ENCODE peak calls at places on chromosome 13, in seven cellular contexts. L, D, T, I, V, H and B are unnamed samples. For H3K9me3 and H3K4me1, the result is how much of the 10 kb centered on the place peaks cover.

GRCh38 chr13:106710267-106710666 is 142.3 kb upstream of the ARGLU1 start:
- DNase-seq in L (no peak), D (no peak), T (no peak), I (no peak), V (no peak), H (no peak), B (no peak)

GRCh38 chr13:20969182-20969581 is 66.6 kb upstream of the XPO4 start:
- DNase-seq in L (no peak), D (no peak), T (no peak), I (no peak), V (peak), H (peak), B (no peak)

GRCh38 chr13:25874064-25874737 is 177.6 kb downstream of the SHISA2 start:
- DNase-seq in L (no peak), D (no peak), T (no peak), I (no peak), V (no peak), H (no peak), B (no peak)

GRCh38 chr13:53150568-53150967 is 122.0 kb downstream of the OLFM4 start:
- DNase-seq in L (no peak), D (no peak), T (no peak), I (no peak), V (no peak), H (no peak), B (no peak)

GRCh38 chr13:35926859-35927530 is 204.2 kb downstream of the DCLK1 start:
- DNase-seq in L (no peak), D (no peak), T (no peak), I (no peak), V (no peak), H (no peak), B (no peak)

GRCh38 chr13:100977841-100978240 is 303.2 kb upstream of the TMTC4 start:
- DNase-seq in L (no peak), D (no peak), T (no peak), I (no peak), V (no peak), H (no peak), B (no peak)

GRCh38 chr13:24247016-24247415 is 62.4 kb upstream of the C1QTNF9 start:
- DNase-seq in L (no peak), D (no peak), T (no peak), I (no peak), V (no peak), H (no peak), B (no peak)

GRCh38 chr13:34467450-34468083 is 474.5 kb upstream of the NBEA start:
- DNase-seq in L (no peak), D (no peak), T (no peak), I (no peak), V (no peak), H (no peak), B (no peak)

GRCh38 chr13:95050800-95051620 is 250.2 kb downstream of the ABCC4 start:
- DNase-seq in L (no peak), D (no peak), T (no peak), I (no peak), V (no peak), H (no peak), B (no peak)

GRCh38 chr13:36904219-36904618 is 15.8 kb downstream of the SMAD9 start:
- DNase-seq in L (no peak), D (no peak), T (no peak), I (no peak), V (no peak), H (no peak), B (no peak)

GRCh38 chr13:47287291-47287751 is 390.5 kb upstream of the HTR2A start:
- DNase-seq in L (no peak), D (no peak), T (no peak), I (no peak), V (no peak), H (no peak), B (no peak)

GRCh38 chr13:37602743-37603381 is 4.3 kb upstream of the POSTN start:
- DNase-seq in L (no peak), D (no peak), T (peak), I (peak), V (no peak), H (no peak), B (no peak)

GRCh38 chr13:95438297-95438696 is 114.2 kb upstream of the CLDN10 start:
- DNase-seq in L (peak), D (no peak), T (no peak), I (peak), V (no peak), H (no peak), B (no peak)

GRCh38 chr13:50485979-50486935 is 357.2 kb downstream of the DLEU7 start:
- DNase-seq in L (no peak), D (no peak), T (no peak), I (peak), V (no peak), H (no peak), B (no peak)

GRCh38 chr13:99312493-99312883 is 5.3 kb upstream of the GPR183 start:
- DNase-seq in L (no peak), D (no peak), T (no peak), I (peak), V (no peak), H (no peak), B (no peak)
- TF ChIP-seq YY1 in L (no peak), D (no peak), T (no peak), I (no peak), V (no peak), H (no peak), B (no peak)

GRCh38 chr13:29081036-29081435 is 260.9 kb downstream of the MTUS2 start:
- DNase-seq in L (no peak), D (no peak), T (no peak), I (no peak), V (no peak), H (peak), B (no peak)
- H3K9me3 ChIP-seq in L (under half), D (under half), T (half or more), I (under half), V (under half), H (under half), B (under half)

GRCh38 chr13:75407998-75408397 is 74.0 kb downstream of the TBC1D4 start:
- DNase-seq in L (no peak), D (no peak), T (no peak), I (no peak), V (no peak), H (no peak), B (no peak)
- H3K4me1 ChIP-seq in L (under half), D (under half), T (half or more), I (under half), V (under half), H (under half), B (under half)

DNA sequence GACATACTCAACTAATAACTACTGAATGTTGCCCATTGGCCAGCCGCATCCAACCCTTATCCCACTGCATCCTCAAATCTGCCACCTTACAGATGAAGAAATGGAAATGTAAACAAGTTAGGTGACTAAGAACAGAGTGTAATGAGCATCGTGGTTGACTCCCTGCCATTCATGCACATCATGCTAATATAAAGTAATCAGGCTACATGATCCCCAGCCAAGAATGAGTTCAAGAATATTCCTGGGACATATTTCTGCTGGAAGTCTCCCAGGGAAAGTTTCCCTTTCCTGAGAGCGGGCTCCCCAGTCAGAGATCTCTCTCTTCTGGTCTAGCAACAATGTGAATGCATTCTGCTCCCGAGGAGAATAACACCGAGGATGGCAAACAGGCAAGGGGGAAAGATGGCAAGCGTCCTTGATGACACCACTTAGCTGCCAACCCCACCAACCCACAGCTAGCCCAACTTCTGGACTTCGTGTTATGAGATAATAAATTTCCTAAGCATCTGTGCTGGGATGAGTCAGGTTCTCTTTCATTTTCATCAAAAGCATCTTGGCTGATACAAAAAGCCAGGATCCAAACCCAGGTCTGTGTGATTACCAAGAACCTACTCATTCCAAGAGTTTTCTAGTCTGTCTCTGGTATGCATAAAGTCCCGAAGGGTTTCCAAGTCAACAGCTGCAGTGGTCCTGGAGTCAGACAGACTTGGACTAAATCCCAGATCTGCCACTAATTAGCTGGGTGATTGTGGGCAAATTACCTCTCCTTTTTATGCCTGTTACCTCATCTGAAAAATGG is 55.7 kb upstream of the SERP2 start:
- DNase-seq in L (no peak), D (no peak), T (no peak), I (no peak), V (no peak), H (no peak), B (no peak)
- TF ChIP-seq YY1 in L (no peak), D (no peak), T (no peak), I (no peak), V (no peak), H (no peak), B (no peak)

DNA sequence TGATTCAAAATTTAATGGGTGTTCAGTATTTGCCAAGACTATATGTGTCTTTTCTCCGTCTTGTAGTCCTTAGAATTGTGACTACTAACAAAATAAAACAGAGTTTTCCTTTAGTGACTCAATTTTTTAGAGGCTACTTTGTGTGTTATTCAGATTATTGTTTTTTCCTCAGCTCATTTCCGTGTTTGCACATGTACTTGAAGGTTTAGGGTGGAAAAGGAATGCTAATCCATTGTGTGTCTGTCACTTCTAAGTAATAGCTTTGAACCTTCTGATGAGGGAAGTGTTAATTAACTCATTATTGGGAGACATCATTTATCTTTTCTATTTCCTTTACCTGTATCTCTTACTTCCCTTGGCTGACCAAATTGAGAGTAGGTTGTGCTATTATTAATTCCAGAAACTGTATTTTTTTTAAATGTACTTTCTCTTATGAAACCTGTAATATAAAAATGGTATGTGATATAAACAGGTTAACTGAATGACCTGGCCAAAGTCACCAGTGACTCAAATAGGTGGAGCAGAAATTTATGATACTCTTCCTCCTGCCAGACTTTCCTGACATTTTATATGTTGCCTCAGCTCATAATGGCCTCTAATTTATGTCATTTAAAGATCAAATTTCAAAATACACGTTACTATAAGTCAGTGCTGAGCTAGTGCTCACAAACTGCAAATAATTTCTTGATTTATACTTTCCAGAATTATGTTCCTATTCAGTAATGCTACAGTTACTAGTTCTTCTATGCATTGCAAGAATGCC is 88.8 kb downstream of the LMO7 start:
- DNase-seq in L (no peak), D (no peak), T (no peak), I (no peak), V (no peak), H (no peak), B (no peak)
- H3K9me3 ChIP-seq in L (under half), D (under half), T (under half), I (under half), V (under half), H (under half), B (under half)

GRCh38 chr13:40971321-40971720 is 47.8 kb downstream of the ELF1 start:
- DNase-seq in L (no peak), D (no peak), T (no peak), I (no peak), V (no peak), H (no peak), B (no peak)
- H3K4me1 ChIP-seq in L (under half), D (under half), T (half or more), I (under half), V (under half), H (half or more), B (under half)

DNA sequence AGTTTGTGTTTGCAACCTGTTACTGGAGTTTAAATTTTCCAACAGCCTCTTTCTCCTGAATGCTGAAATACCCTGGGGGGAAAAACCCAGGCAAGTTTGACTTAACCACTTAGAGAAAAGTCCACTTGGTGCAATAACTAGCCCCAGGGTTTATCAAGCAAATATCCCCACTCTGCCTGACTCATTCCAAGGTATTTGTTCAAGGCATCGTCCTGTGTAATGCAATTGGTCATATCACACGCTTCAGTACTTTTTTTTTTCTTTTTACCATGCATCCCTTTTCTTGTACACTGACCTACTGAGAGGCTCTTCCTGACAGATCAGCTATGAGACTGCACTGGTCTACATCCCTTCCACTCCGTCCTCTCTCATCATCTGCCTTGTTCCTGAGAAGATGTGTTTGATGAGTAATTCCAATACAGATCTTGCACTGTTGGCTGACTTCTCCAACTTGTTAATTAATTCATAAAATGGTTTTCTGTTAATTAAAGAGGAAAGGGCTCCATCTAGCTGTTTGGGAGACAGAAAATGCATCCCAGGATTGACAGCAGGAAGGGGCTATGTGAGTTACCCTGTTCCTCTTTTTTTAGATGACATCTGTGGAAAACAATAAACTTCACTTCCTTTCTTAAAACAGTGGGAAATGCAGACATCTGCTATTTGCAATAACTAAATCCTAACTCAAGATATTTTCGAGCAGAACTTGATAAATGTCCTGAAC is 212.6 kb upstream of the IRS2 start:
- DNase-seq in L (no peak), D (no peak), T (no peak), I (no peak), V (no peak), H (no peak), B (no peak)
- TF ChIP-seq YY1 in L (no peak), D (no peak), T (no peak), I (no peak), V (no peak), H (no peak), B (no peak)

DNA sequence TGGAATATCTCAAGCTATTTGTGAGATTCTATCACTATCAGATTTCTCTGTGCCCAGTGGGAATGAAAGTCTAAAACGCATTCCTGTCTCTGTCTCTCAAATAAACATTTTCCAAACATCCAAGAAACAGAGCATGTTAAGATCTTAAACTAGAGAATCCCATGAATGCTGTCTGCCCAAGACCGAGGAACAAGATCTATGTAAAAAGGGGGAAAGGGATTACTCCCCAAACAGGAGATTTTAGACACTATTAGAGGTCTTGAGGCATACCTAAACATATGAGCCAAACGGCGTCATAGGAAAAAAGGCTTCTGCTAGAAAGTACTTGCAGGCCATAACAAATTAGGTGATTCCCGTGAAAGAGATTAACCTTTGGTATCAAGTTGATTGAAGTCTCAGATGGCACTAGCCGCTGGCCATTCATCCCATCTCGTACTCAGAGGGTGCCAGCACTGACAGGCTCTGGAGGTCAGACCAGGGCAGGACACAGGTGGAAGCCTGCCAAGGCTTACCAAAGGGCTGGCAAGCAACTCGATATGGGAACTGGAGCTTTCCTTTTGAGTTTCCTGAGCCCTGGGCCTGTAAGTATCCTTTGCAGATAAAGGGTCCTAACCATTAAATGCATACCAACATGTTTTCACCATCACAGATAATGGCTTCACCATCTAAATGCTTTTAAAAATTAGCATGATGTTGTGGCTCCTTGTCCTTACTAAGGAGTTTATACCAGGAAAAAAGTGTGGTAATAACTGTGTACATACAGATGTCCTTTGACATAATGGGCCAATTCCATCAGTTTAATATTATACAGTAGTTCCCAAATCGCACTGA is 225.2 kb downstream of the FOXO1 start:
- DNase-seq in L (no peak), D (no peak), T (no peak), I (peak), V (no peak), H (no peak), B (no peak)
- H3K9me3 ChIP-seq in L (under half), D (under half), T (under half), I (under half), V (under half), H (under half), B (under half)